ENCODE peak calls at places on chromosomes 4 and X, in seven cellular contexts. One of them, this sample, is unnamed.

GRCh38 chr4:104490096-104490769 is 4.5 kb downstream of the CXXC4 start:
- DNase-seq in fibroblast of gingiva: no peak
- DNase-seq in activated naive CD8-positive, alpha-beta T cell treated with anti-CD3 and anti-CD28 coated beads, Interleukin-2, amount 50 U/mL, for 24 hours: peak
- DNase-seq in neural progenitor cell: peak
- DNase-seq in endodermal cell: peak
- DNase-seq in H4: peak
- DNase-seq in activated T-helper 1 cell treated with anti-CD3 and anti-CD28 coated beads, Interleukin-2, amount 50 U/mL, for 16 hours: no peak
- DNase-seq in this sample: no peak

GRCh38 chr4:47270226-47270888 is 193.1 kb downstream of the COMMD8 start:
- DNase-seq in fibroblast of gingiva: no peak
- DNase-seq in activated naive CD8-positive, alpha-beta T cell treated with anti-CD3 and anti-CD28 coated beads, Interleukin-2, amount 50 U/mL, for 24 hours: no peak
- DNase-seq in neural progenitor cell: peak
- DNase-seq in endodermal cell: no peak
- DNase-seq in H4: no peak
- DNase-seq in activated T-helper 1 cell treated with anti-CD3 and anti-CD28 coated beads, Interleukin-2, amount 50 U/mL, for 16 hours: no peak
- DNase-seq in this sample: no peak

GRCh38 chrX:17656035-17656418 is 81.3 kb upstream of the SCML1 start:
- DNase-seq in fibroblast of gingiva: no peak
- DNase-seq in activated naive CD8-positive, alpha-beta T cell treated with anti-CD3 and anti-CD28 coated beads, Interleukin-2, amount 50 U/mL, for 24 hours: peak
- DNase-seq in neural progenitor cell: peak
- DNase-seq in endodermal cell: peak
- DNase-seq in H4: no peak
- DNase-seq in activated T-helper 1 cell treated with anti-CD3 and anti-CD28 coated beads, Interleukin-2, amount 50 U/mL, for 16 hours: no peak
- DNase-seq in this sample: peak

GRCh38 chr4:26520728-26521442 is 30.6 kb upstream of the CCKAR start:
- DNase-seq in fibroblast of gingiva: no peak
- DNase-seq in activated naive CD8-positive, alpha-beta T cell treated with anti-CD3 and anti-CD28 coated beads, Interleukin-2, amount 50 U/mL, for 24 hours: no peak
- DNase-seq in neural progenitor cell: no peak
- DNase-seq in endodermal cell: no peak
- DNase-seq in H4: peak
- DNase-seq in activated T-helper 1 cell treated with anti-CD3 and anti-CD28 coated beads, Interleukin-2, amount 50 U/mL, for 16 hours: no peak
- DNase-seq in this sample: no peak

GRCh38 chr4:40204507-40205258 is 7.9 kb downstream of the RHOH start:
- DNase-seq in fibroblast of gingiva: no peak
- DNase-seq in activated naive CD8-positive, alpha-beta T cell treated with anti-CD3 and anti-CD28 coated beads, Interleukin-2, amount 50 U/mL, for 24 hours: no peak
- DNase-seq in neural progenitor cell: no peak
- DNase-seq in endodermal cell: no peak
- DNase-seq in H4: no peak
- DNase-seq in activated T-helper 1 cell treated with anti-CD3 and anti-CD28 coated beads, Interleukin-2, amount 50 U/mL, for 16 hours: no peak
- DNase-seq in this sample: no peak

GRCh38 chrX:73876897-73877296 is 313.9 kb downstream of the CHIC1 start:
- DNase-seq in fibroblast of gingiva: no peak
- DNase-seq in activated naive CD8-positive, alpha-beta T cell treated with anti-CD3 and anti-CD28 coated beads, Interleukin-2, amount 50 U/mL, for 24 hours: no peak
- DNase-seq in neural progenitor cell: no peak
- DNase-seq in endodermal cell: no peak
- DNase-seq in H4: no peak
- DNase-seq in activated T-helper 1 cell treated with anti-CD3 and anti-CD28 coated beads, Interleukin-2, amount 50 U/mL, for 16 hours: no peak
- DNase-seq in this sample: no peak

GRCh38 chrX:11395859-11396258 is 102.6 kb downstream of the AMELX start:
- DNase-seq in fibroblast of gingiva: no peak
- DNase-seq in activated naive CD8-positive, alpha-beta T cell treated with anti-CD3 and anti-CD28 coated beads, Interleukin-2, amount 50 U/mL, for 24 hours: no peak
- DNase-seq in neural progenitor cell: no peak
- DNase-seq in endodermal cell: no peak
- DNase-seq in H4: no peak
- DNase-seq in activated T-helper 1 cell treated with anti-CD3 and anti-CD28 coated beads, Interleukin-2, amount 50 U/mL, for 16 hours: no peak
- DNase-seq in this sample: no peak

GRCh38 chr4:183960021-183960420 is 54.9 kb downstream of the STOX2 start:
- DNase-seq in fibroblast of gingiva: no peak
- DNase-seq in activated naive CD8-positive, alpha-beta T cell treated with anti-CD3 and anti-CD28 coated beads, Interleukin-2, amount 50 U/mL, for 24 hours: no peak
- DNase-seq in neural progenitor cell: peak
- DNase-seq in endodermal cell: peak
- DNase-seq in H4: peak
- DNase-seq in activated T-helper 1 cell treated with anti-CD3 and anti-CD28 coated beads, Interleukin-2, amount 50 U/mL, for 16 hours: no peak
- DNase-seq in this sample: no peak

GRCh38 chr4:38004887-38005286 is 44.7 kb downstream of the PTTG2 start:
- DNase-seq in fibroblast of gingiva: no peak
- DNase-seq in activated naive CD8-positive, alpha-beta T cell treated with anti-CD3 and anti-CD28 coated beads, Interleukin-2, amount 50 U/mL, for 24 hours: no peak
- DNase-seq in neural progenitor cell: no peak
- DNase-seq in endodermal cell: peak
- DNase-seq in H4: no peak
- DNase-seq in activated T-helper 1 cell treated with anti-CD3 and anti-CD28 coated beads, Interleukin-2, amount 50 U/mL, for 16 hours: no peak
- DNase-seq in this sample: no peak

GRCh38 chrX:124023838-124024238 is 62.3 kb downstream of the STAG2 start:
- DNase-seq in fibroblast of gingiva: no peak
- DNase-seq in activated naive CD8-positive, alpha-beta T cell treated with anti-CD3 and anti-CD28 coated beads, Interleukin-2, amount 50 U/mL, for 24 hours: no peak
- DNase-seq in neural progenitor cell: no peak
- DNase-seq in endodermal cell: no peak
- DNase-seq in H4: no peak
- DNase-seq in activated T-helper 1 cell treated with anti-CD3 and anti-CD28 coated beads, Interleukin-2, amount 50 U/mL, for 16 hours: no peak
- DNase-seq in this sample: no peak

GRCh38 chrX:118226060-118226428 is 109.4 kb upstream of the KLHL13 start:
- DNase-seq in fibroblast of gingiva: peak
- DNase-seq in activated naive CD8-positive, alpha-beta T cell treated with anti-CD3 and anti-CD28 coated beads, Interleukin-2, amount 50 U/mL, for 24 hours: no peak
- DNase-seq in neural progenitor cell: no peak
- DNase-seq in endodermal cell: no peak
- DNase-seq in H4: peak
- DNase-seq in activated T-helper 1 cell treated with anti-CD3 and anti-CD28 coated beads, Interleukin-2, amount 50 U/mL, for 16 hours: no peak
- DNase-seq in this sample: no peak

GRCh38 chr4:84814100-84814750 is 152.3 kb downstream of the WDFY3 start:
- DNase-seq in fibroblast of gingiva: peak
- DNase-seq in activated naive CD8-positive, alpha-beta T cell treated with anti-CD3 and anti-CD28 coated beads, Interleukin-2, amount 50 U/mL, for 24 hours: no peak
- DNase-seq in neural progenitor cell: no peak
- DNase-seq in endodermal cell: no peak
- DNase-seq in H4: peak
- DNase-seq in activated T-helper 1 cell treated with anti-CD3 and anti-CD28 coated beads, Interleukin-2, amount 50 U/mL, for 16 hours: no peak
- DNase-seq in this sample: no peak

GRCh38 chr4:38322709-38323108 is 341.3 kb upstream of the KLF3 start:
- DNase-seq in fibroblast of gingiva: peak
- DNase-seq in activated naive CD8-positive, alpha-beta T cell treated with anti-CD3 and anti-CD28 coated beads, Interleukin-2, amount 50 U/mL, for 24 hours: no peak
- DNase-seq in neural progenitor cell: no peak
- DNase-seq in endodermal cell: no peak
- DNase-seq in H4: peak
- DNase-seq in activated T-helper 1 cell treated with anti-CD3 and anti-CD28 coated beads, Interleukin-2, amount 50 U/mL, for 16 hours: no peak
- DNase-seq in this sample: no peak

GRCh38 chr4:102687982-102688433 is 72.8 kb downstream of the MANBA start:
- DNase-seq in fibroblast of gingiva: no peak
- DNase-seq in activated naive CD8-positive, alpha-beta T cell treated with anti-CD3 and anti-CD28 coated beads, Interleukin-2, amount 50 U/mL, for 24 hours: no peak
- DNase-seq in neural progenitor cell: no peak
- DNase-seq in endodermal cell: no peak
- DNase-seq in H4: no peak
- DNase-seq in activated T-helper 1 cell treated with anti-CD3 and anti-CD28 coated beads, Interleukin-2, amount 50 U/mL, for 16 hours: no peak
- DNase-seq in this sample: no peak

GRCh38 chr4:174461438-174462106 is 60.7 kb downstream of the HPGD start:
- DNase-seq in fibroblast of gingiva: no peak
- DNase-seq in activated naive CD8-positive, alpha-beta T cell treated with anti-CD3 and anti-CD28 coated beads, Interleukin-2, amount 50 U/mL, for 24 hours: no peak
- DNase-seq in neural progenitor cell: no peak
- DNase-seq in endodermal cell: no peak
- DNase-seq in H4: peak
- DNase-seq in activated T-helper 1 cell treated with anti-CD3 and anti-CD28 coated beads, Interleukin-2, amount 50 U/mL, for 16 hours: no peak
- DNase-seq in this sample: no peak

GRCh38 chrX:139932077-139932900 is 564 bp downstream of the ATP11C start:
- DNase-seq in fibroblast of gingiva: peak
- DNase-seq in activated naive CD8-positive, alpha-beta T cell treated with anti-CD3 and anti-CD28 coated beads, Interleukin-2, amount 50 U/mL, for 24 hours: peak
- DNase-seq in neural progenitor cell: peak
- DNase-seq in endodermal cell: no peak
- DNase-seq in H4: no peak
- DNase-seq in activated T-helper 1 cell treated with anti-CD3 and anti-CD28 coated beads, Interleukin-2, amount 50 U/mL, for 16 hours: peak
- DNase-seq in this sample: peak

GRCh38 chr4:33086351-33086900 is 2366.3 kb downstream of the PCDH7 start:
- DNase-seq in fibroblast of gingiva: peak
- DNase-seq in activated naive CD8-positive, alpha-beta T cell treated with anti-CD3 and anti-CD28 coated beads, Interleukin-2, amount 50 U/mL, for 24 hours: no peak
- DNase-seq in neural progenitor cell: no peak
- DNase-seq in endodermal cell: no peak
- DNase-seq in H4: no peak
- DNase-seq in activated T-helper 1 cell treated with anti-CD3 and anti-CD28 coated beads, Interleukin-2, amount 50 U/mL, for 16 hours: no peak
- DNase-seq in this sample: no peak

GRCh38 chr4:140485939-140486338 is 12.2 kb downstream of the MGAT4D start:
- DNase-seq in fibroblast of gingiva: no peak
- DNase-seq in activated naive CD8-positive, alpha-beta T cell treated with anti-CD3 and anti-CD28 coated beads, Interleukin-2, amount 50 U/mL, for 24 hours: no peak
- DNase-seq in neural progenitor cell: no peak
- DNase-seq in endodermal cell: peak
- DNase-seq in H4: no peak
- DNase-seq in activated T-helper 1 cell treated with anti-CD3 and anti-CD28 coated beads, Interleukin-2, amount 50 U/mL, for 16 hours: no peak
- DNase-seq in this sample: no peak

GRCh38 chrX:38041237-38041636 is 34.9 kb downstream of the SYTL5 start:
- DNase-seq in fibroblast of gingiva: no peak
- DNase-seq in activated naive CD8-positive, alpha-beta T cell treated with anti-CD3 and anti-CD28 coated beads, Interleukin-2, amount 50 U/mL, for 24 hours: no peak
- DNase-seq in neural progenitor cell: peak
- DNase-seq in endodermal cell: no peak
- DNase-seq in H4: no peak
- DNase-seq in activated T-helper 1 cell treated with anti-CD3 and anti-CD28 coated beads, Interleukin-2, amount 50 U/mL, for 16 hours: no peak
- DNase-seq in this sample: no peak

GRCh38 chr4:139243448-139244365 is 36.3 kb downstream of the MGARP start:
- DNase-seq in fibroblast of gingiva: peak
- DNase-seq in activated naive CD8-positive, alpha-beta T cell treated with anti-CD3 and anti-CD28 coated beads, Interleukin-2, amount 50 U/mL, for 24 hours: no peak
- DNase-seq in neural progenitor cell: no peak
- DNase-seq in endodermal cell: no peak
- DNase-seq in H4: peak
- DNase-seq in activated T-helper 1 cell treated with anti-CD3 and anti-CD28 coated beads, Interleukin-2, amount 50 U/mL, for 16 hours: no peak
- DNase-seq in this sample: no peak

GRCh38 chr4:70601422-70602039 is 9.5 kb downstream of the AMBN start:
- DNase-seq in fibroblast of gingiva: peak
- DNase-seq in activated naive CD8-positive, alpha-beta T cell treated with anti-CD3 and anti-CD28 coated beads, Interleukin-2, amount 50 U/mL, for 24 hours: peak
- DNase-seq in neural progenitor cell: peak
- DNase-seq in endodermal cell: peak
- DNase-seq in H4: peak
- DNase-seq in activated T-helper 1 cell treated with anti-CD3 and anti-CD28 coated beads, Interleukin-2, amount 50 U/mL, for 16 hours: peak
- DNase-seq in this sample: no peak

GRCh38 chrX:2471641-2472040 is 29.1 kb downstream of the DHRSX start:
- DNase-seq in fibroblast of gingiva: no peak
- DNase-seq in activated naive CD8-positive, alpha-beta T cell treated with anti-CD3 and anti-CD28 coated beads, Interleukin-2, amount 50 U/mL, for 24 hours: no peak
- DNase-seq in neural progenitor cell: no peak
- DNase-seq in endodermal cell: no peak
- DNase-seq in H4: no peak
- DNase-seq in activated T-helper 1 cell treated with anti-CD3 and anti-CD28 coated beads, Interleukin-2, amount 50 U/mL, for 16 hours: no peak
- DNase-seq in this sample: no peak

GRCh38 chr4:121977251-121978168 is 25.6 kb upstream of the TRPC3 start:
- DNase-seq in fibroblast of gingiva: no peak
- DNase-seq in activated naive CD8-positive, alpha-beta T cell treated with anti-CD3 and anti-CD28 coated beads, Interleukin-2, amount 50 U/mL, for 24 hours: no peak
- DNase-seq in neural progenitor cell: no peak
- DNase-seq in endodermal cell: no peak
- DNase-seq in H4: no peak
- DNase-seq in activated T-helper 1 cell treated with anti-CD3 and anti-CD28 coated beads, Interleukin-2, amount 50 U/mL, for 16 hours: no peak
- DNase-seq in this sample: no peak

GRCh38 chr4:26462874-26463273 is 27.4 kb downstream of the CCKAR start:
- DNase-seq in fibroblast of gingiva: no peak
- DNase-seq in activated naive CD8-positive, alpha-beta T cell treated with anti-CD3 and anti-CD28 coated beads, Interleukin-2, amount 50 U/mL, for 24 hours: no peak
- DNase-seq in neural progenitor cell: no peak
- DNase-seq in endodermal cell: no peak
- DNase-seq in H4: no peak
- DNase-seq in activated T-helper 1 cell treated with anti-CD3 and anti-CD28 coated beads, Interleukin-2, amount 50 U/mL, for 16 hours: no peak
- DNase-seq in this sample: no peak

GRCh38 chrX:25144043-25144940 is 128.5 kb upstream of the ARX start:
- DNase-seq in fibroblast of gingiva: peak
- DNase-seq in activated naive CD8-positive, alpha-beta T cell treated with anti-CD3 and anti-CD28 coated beads, Interleukin-2, amount 50 U/mL, for 24 hours: peak
- DNase-seq in neural progenitor cell: peak
- DNase-seq in endodermal cell: peak
- DNase-seq in H4: peak
- DNase-seq in activated T-helper 1 cell treated with anti-CD3 and anti-CD28 coated beads, Interleukin-2, amount 50 U/mL, for 16 hours: no peak
- DNase-seq in this sample: peak

GRCh38 chr4:36243355-36244256 is 708 bp downstream of the ARAP2 start:
- DNase-seq in fibroblast of gingiva: no peak
- DNase-seq in activated naive CD8-positive, alpha-beta T cell treated with anti-CD3 and anti-CD28 coated beads, Interleukin-2, amount 50 U/mL, for 24 hours: peak
- DNase-seq in neural progenitor cell: no peak
- DNase-seq in endodermal cell: no peak
- DNase-seq in H4: peak
- DNase-seq in activated T-helper 1 cell treated with anti-CD3 and anti-CD28 coated beads, Interleukin-2, amount 50 U/mL, for 16 hours: peak
- DNase-seq in this sample: no peak

GRCh38 chrX:107683124-107683895 is 55.0 kb downstream of the PRPS1 start:
- DNase-seq in fibroblast of gingiva: peak
- DNase-seq in activated naive CD8-positive, alpha-beta T cell treated with anti-CD3 and anti-CD28 coated beads, Interleukin-2, amount 50 U/mL, for 24 hours: no peak
- DNase-seq in neural progenitor cell: no peak
- DNase-seq in endodermal cell: peak
- DNase-seq in H4: no peak
- DNase-seq in activated T-helper 1 cell treated with anti-CD3 and anti-CD28 coated beads, Interleukin-2, amount 50 U/mL, for 16 hours: no peak
- DNase-seq in this sample: no peak

GRCh38 chrX:40952855-40953254 is 132.4 kb upstream of the USP9X start:
- DNase-seq in fibroblast of gingiva: peak
- DNase-seq in activated naive CD8-positive, alpha-beta T cell treated with anti-CD3 and anti-CD28 coated beads, Interleukin-2, amount 50 U/mL, for 24 hours: no peak
- DNase-seq in neural progenitor cell: no peak
- DNase-seq in endodermal cell: no peak
- DNase-seq in H4: no peak
- DNase-seq in activated T-helper 1 cell treated with anti-CD3 and anti-CD28 coated beads, Interleukin-2, amount 50 U/mL, for 16 hours: no peak
- DNase-seq in this sample: no peak

GRCh38 chrX:107629533-107629909 is 1.2 kb downstream of the PRPS1 start:
- DNase-seq in fibroblast of gingiva: peak
- DNase-seq in activated naive CD8-positive, alpha-beta T cell treated with anti-CD3 and anti-CD28 coated beads, Interleukin-2, amount 50 U/mL, for 24 hours: no peak
- DNase-seq in neural progenitor cell: peak
- DNase-seq in endodermal cell: peak
- DNase-seq in H4: peak
- DNase-seq in activated T-helper 1 cell treated with anti-CD3 and anti-CD28 coated beads, Interleukin-2, amount 50 U/mL, for 16 hours: no peak
- DNase-seq in this sample: no peak

GRCh38 chr4:124415206-124415605 is 297.3 kb downstream of the ANKRD50 start:
- DNase-seq in fibroblast of gingiva: peak
- DNase-seq in activated naive CD8-positive, alpha-beta T cell treated with anti-CD3 and anti-CD28 coated beads, Interleukin-2, amount 50 U/mL, for 24 hours: no peak
- DNase-seq in neural progenitor cell: no peak
- DNase-seq in endodermal cell: no peak
- DNase-seq in H4: no peak
- DNase-seq in activated T-helper 1 cell treated with anti-CD3 and anti-CD28 coated beads, Interleukin-2, amount 50 U/mL, for 16 hours: no peak
- DNase-seq in this sample: no peak

GRCh38 chr4:186360551-186360950 is 94.6 kb downstream of the F11 start:
- DNase-seq in fibroblast of gingiva: no peak
- DNase-seq in activated naive CD8-positive, alpha-beta T cell treated with anti-CD3 and anti-CD28 coated beads, Interleukin-2, amount 50 U/mL, for 24 hours: no peak
- DNase-seq in neural progenitor cell: no peak
- DNase-seq in endodermal cell: no peak
- DNase-seq in H4: no peak
- DNase-seq in activated T-helper 1 cell treated with anti-CD3 and anti-CD28 coated beads, Interleukin-2, amount 50 U/mL, for 16 hours: no peak
- DNase-seq in this sample: no peak

GRCh38 chrX:10189317-10190268 is 32.8 kb downstream of the CLCN4 start:
- DNase-seq in fibroblast of gingiva: peak
- DNase-seq in activated naive CD8-positive, alpha-beta T cell treated with anti-CD3 and anti-CD28 coated beads, Interleukin-2, amount 50 U/mL, for 24 hours: peak
- DNase-seq in neural progenitor cell: peak
- DNase-seq in endodermal cell: peak
- DNase-seq in H4: peak
- DNase-seq in activated T-helper 1 cell treated with anti-CD3 and anti-CD28 coated beads, Interleukin-2, amount 50 U/mL, for 16 hours: peak
- DNase-seq in this sample: peak